ENCODE peak calls at places on chromosome 7, in ten cellular contexts. One of them, this sample, is unnamed.

GRCh38 chr7:4163565-4164203 is 518.4 kb upstream of the FOXK1 start:
- DNase-seq in fibroblast of lung: no peak
- DNase-seq in AG10803: no peak
- DNase-seq in astrocyte of the spinal cord: no peak
- DNase-seq in glutamatergic neuron: no peak
- DNase-seq in Panc1: no peak
- DNase-seq in choroid plexus epithelial cell: no peak
- DNase-seq in A549: no peak
- DNase-seq in cardiac muscle cell: no peak
- DNase-seq in endodermal cell: no peak
- DNase-seq in this sample: no peak

GRCh38 chr7:98286093-98286525 is 4.6 kb downstream of the BRI3 start:
- DNase-seq in fibroblast of lung: peak; percentile 63
- DNase-seq in AG10803: peak; percentile 73
- DNase-seq in astrocyte of the spinal cord: peak; percentile 29
- DNase-seq in glutamatergic neuron: no peak
- DNase-seq in Panc1: no peak
- DNase-seq in choroid plexus epithelial cell: peak; percentile 42
- DNase-seq in A549: no peak
- DNase-seq in cardiac muscle cell: no peak
- DNase-seq in endodermal cell: no peak
- DNase-seq in this sample: no peak

GRCh38 chr7:901388-902154 is 25.2 kb downstream of the GET4 start:
- DNase-seq in fibroblast of lung: peak; percentile 63
- DNase-seq in AG10803: peak; percentile 79
- DNase-seq in astrocyte of the spinal cord: peak; percentile 78
- DNase-seq in glutamatergic neuron: peak; percentile 75
- DNase-seq in Panc1: no peak
- DNase-seq in choroid plexus epithelial cell: peak; percentile 95
- DNase-seq in A549: peak; percentile 79
- DNase-seq in cardiac muscle cell: peak; percentile 86
- DNase-seq in endodermal cell: peak; percentile 99
- DNase-seq in this sample: peak; percentile 71

GRCh38 chr7:50970092-50970491 is 187.4 kb upstream of the GRB10 start:
- DNase-seq in fibroblast of lung: no peak
- DNase-seq in AG10803: no peak
- DNase-seq in astrocyte of the spinal cord: no peak
- DNase-seq in glutamatergic neuron: no peak
- DNase-seq in Panc1: no peak
- DNase-seq in choroid plexus epithelial cell: no peak
- DNase-seq in A549: no peak
- DNase-seq in cardiac muscle cell: no peak
- DNase-seq in endodermal cell: no peak
- DNase-seq in this sample: no peak

GRCh38 chr7:9945882-9946281 is 1027.8 kb upstream of the PHF14 start:
- DNase-seq in fibroblast of lung: peak; percentile 24
- DNase-seq in AG10803: no peak
- DNase-seq in astrocyte of the spinal cord: peak; percentile 6
- DNase-seq in glutamatergic neuron: no peak
- DNase-seq in Panc1: no peak
- DNase-seq in choroid plexus epithelial cell: no peak
- DNase-seq in A549: no peak
- DNase-seq in cardiac muscle cell: no peak
- DNase-seq in endodermal cell: no peak
- DNase-seq in this sample: no peak

GRCh38 chr7:95690367-95690947 is 81.9 kb upstream of the DYNC1I1 start:
- DNase-seq in fibroblast of lung: peak; percentile 38
- DNase-seq in AG10803: peak; percentile 40
- DNase-seq in astrocyte of the spinal cord: peak; percentile 70
- DNase-seq in glutamatergic neuron: no peak
- DNase-seq in Panc1: peak; percentile 54
- DNase-seq in choroid plexus epithelial cell: peak; percentile 70
- DNase-seq in A549: peak; percentile 6
- DNase-seq in cardiac muscle cell: peak; percentile 43
- DNase-seq in endodermal cell: peak; percentile 57
- DNase-seq in this sample: peak; percentile 24

GRCh38 chr7:117834983-117835664 is 38.1 kb downstream of the CTTNBP2 start:
- DNase-seq in fibroblast of lung: no peak
- DNase-seq in AG10803: no peak
- DNase-seq in astrocyte of the spinal cord: no peak
- DNase-seq in glutamatergic neuron: no peak
- DNase-seq in Panc1: no peak
- DNase-seq in choroid plexus epithelial cell: peak; percentile 25
- DNase-seq in A549: no peak
- DNase-seq in cardiac muscle cell: no peak
- DNase-seq in endodermal cell: peak; percentile 54
- DNase-seq in this sample: no peak

GRCh38 chr7:3095046-3095445 is 51.4 kb upstream of the CARD11 start:
- DNase-seq in fibroblast of lung: no peak
- DNase-seq in AG10803: no peak
- DNase-seq in astrocyte of the spinal cord: no peak
- DNase-seq in glutamatergic neuron: no peak
- DNase-seq in Panc1: no peak
- DNase-seq in choroid plexus epithelial cell: no peak
- DNase-seq in A549: no peak
- DNase-seq in cardiac muscle cell: no peak
- DNase-seq in endodermal cell: no peak
- DNase-seq in this sample: no peak

GRCh38 chr7:10721289-10721688 is 252.4 kb upstream of the PHF14 start:
- DNase-seq in fibroblast of lung: no peak
- DNase-seq in AG10803: no peak
- DNase-seq in astrocyte of the spinal cord: no peak
- DNase-seq in glutamatergic neuron: no peak
- DNase-seq in Panc1: no peak
- DNase-seq in choroid plexus epithelial cell: no peak
- DNase-seq in A549: no peak
- DNase-seq in cardiac muscle cell: no peak
- DNase-seq in endodermal cell: no peak
- DNase-seq in this sample: no peak

GRCh38 chr7:96136600-96137239 is 185.2 kb downstream of the SLC25A13 start:
- DNase-seq in fibroblast of lung: no peak
- DNase-seq in AG10803: no peak
- DNase-seq in astrocyte of the spinal cord: no peak
- DNase-seq in glutamatergic neuron: no peak
- DNase-seq in Panc1: no peak
- DNase-seq in choroid plexus epithelial cell: no peak
- DNase-seq in A549: no peak
- DNase-seq in cardiac muscle cell: no peak
- DNase-seq in endodermal cell: no peak
- DNase-seq in this sample: no peak

GRCh38 chr7:109772161-109772560 is 1202.5 kb downstream of the DNAJB9 start:
- DNase-seq in fibroblast of lung: no peak
- DNase-seq in AG10803: no peak
- DNase-seq in astrocyte of the spinal cord: no peak
- DNase-seq in glutamatergic neuron: no peak
- DNase-seq in Panc1: no peak
- DNase-seq in choroid plexus epithelial cell: no peak
- DNase-seq in A549: no peak
- DNase-seq in cardiac muscle cell: no peak
- DNase-seq in endodermal cell: no peak
- DNase-seq in this sample: no peak

GRCh38 chr7:96224682-96225081 is 97.2 kb downstream of the SLC25A13 start:
- DNase-seq in fibroblast of lung: no peak
- DNase-seq in AG10803: no peak
- DNase-seq in astrocyte of the spinal cord: no peak
- DNase-seq in glutamatergic neuron: peak; percentile 17
- DNase-seq in Panc1: no peak
- DNase-seq in choroid plexus epithelial cell: peak; percentile 66
- DNase-seq in A549: no peak
- DNase-seq in cardiac muscle cell: no peak
- DNase-seq in endodermal cell: peak; percentile 73
- DNase-seq in this sample: peak; percentile 42

GRCh38 chr7:122248472-122248871 is 56.1 kb downstream of the FEZF1 start:
- DNase-seq in fibroblast of lung: peak; percentile 20
- DNase-seq in AG10803: no peak
- DNase-seq in astrocyte of the spinal cord: no peak
- DNase-seq in glutamatergic neuron: no peak
- DNase-seq in Panc1: no peak
- DNase-seq in choroid plexus epithelial cell: no peak
- DNase-seq in A549: no peak
- DNase-seq in cardiac muscle cell: no peak
- DNase-seq in endodermal cell: no peak
- DNase-seq in this sample: no peak

GRCh38 chr7:111730476-111731300 is 168.4 kb upstream of the IMMP2L start:
- DNase-seq in fibroblast of lung: peak; percentile 23
- DNase-seq in AG10803: peak; percentile 31
- DNase-seq in astrocyte of the spinal cord: no peak
- DNase-seq in glutamatergic neuron: no peak
- DNase-seq in Panc1: no peak
- DNase-seq in choroid plexus epithelial cell: peak; percentile 64
- DNase-seq in A549: peak; percentile 20
- DNase-seq in cardiac muscle cell: peak; percentile 39
- DNase-seq in endodermal cell: no peak
- DNase-seq in this sample: no peak
- TF ChIP-seq CTCF in fibroblast of lung: peak; percentile 47
- TF ChIP-seq CTCF in AG10803: peak; percentile 59
- TF ChIP-seq CTCF in astrocyte of the spinal cord: peak; percentile 50
- TF ChIP-seq CTCF in glutamatergic neuron: peak; percentile 63
- TF ChIP-seq CTCF in Panc1: peak; percentile 73
- TF ChIP-seq CTCF in choroid plexus epithelial cell: peak; percentile 71
- TF ChIP-seq CTCF in A549: peak; percentile 69
- TF ChIP-seq CTCF in cardiac muscle cell: peak; percentile 46
- TF ChIP-seq CTCF in endodermal cell: peak; percentile 81
- TF ChIP-seq CTCF in this sample: peak; percentile 49

GRCh38 chr7:154794147-154794780 is 208.7 kb downstream of the PAXIP1 start:
- DNase-seq in fibroblast of lung: no peak
- DNase-seq in AG10803: no peak
- DNase-seq in astrocyte of the spinal cord: no peak
- DNase-seq in glutamatergic neuron: no peak
- DNase-seq in Panc1: no peak
- DNase-seq in choroid plexus epithelial cell: no peak
- DNase-seq in A549: no peak
- DNase-seq in cardiac muscle cell: peak; percentile 62
- DNase-seq in endodermal cell: peak; percentile 94
- DNase-seq in this sample: peak; percentile 79
- TF ChIP-seq CTCF in fibroblast of lung: no peak
- TF ChIP-seq CTCF in AG10803: no peak
- TF ChIP-seq CTCF in astrocyte of the spinal cord: no peak
- TF ChIP-seq CTCF in glutamatergic neuron: no peak
- TF ChIP-seq CTCF in Panc1: peak; percentile 60
- TF ChIP-seq CTCF in choroid plexus epithelial cell: no peak
- TF ChIP-seq CTCF in A549: no peak
- TF ChIP-seq CTCF in cardiac muscle cell: no peak
- TF ChIP-seq CTCF in endodermal cell: peak; percentile 88
- TF ChIP-seq CTCF in this sample: peak; percentile 64

GRCh38 chr7:128200376-128200775 is 40.7 kb upstream of the LEP start:
- DNase-seq in fibroblast of lung: no peak
- DNase-seq in AG10803: no peak
- DNase-seq in astrocyte of the spinal cord: no peak
- DNase-seq in glutamatergic neuron: no peak
- DNase-seq in Panc1: no peak
- DNase-seq in choroid plexus epithelial cell: no peak
- DNase-seq in A549: no peak
- DNase-seq in cardiac muscle cell: no peak
- DNase-seq in endodermal cell: no peak
- DNase-seq in this sample: no peak
- TF ChIP-seq CTCF in fibroblast of lung: no peak
- TF ChIP-seq CTCF in AG10803: no peak
- TF ChIP-seq CTCF in astrocyte of the spinal cord: no peak
- TF ChIP-seq CTCF in glutamatergic neuron: no peak
- TF ChIP-seq CTCF in Panc1: no peak
- TF ChIP-seq CTCF in choroid plexus epithelial cell: no peak
- TF ChIP-seq CTCF in A549: no peak
- TF ChIP-seq CTCF in cardiac muscle cell: no peak
- TF ChIP-seq CTCF in endodermal cell: no peak
- TF ChIP-seq CTCF in this sample: no peak

DNA sequence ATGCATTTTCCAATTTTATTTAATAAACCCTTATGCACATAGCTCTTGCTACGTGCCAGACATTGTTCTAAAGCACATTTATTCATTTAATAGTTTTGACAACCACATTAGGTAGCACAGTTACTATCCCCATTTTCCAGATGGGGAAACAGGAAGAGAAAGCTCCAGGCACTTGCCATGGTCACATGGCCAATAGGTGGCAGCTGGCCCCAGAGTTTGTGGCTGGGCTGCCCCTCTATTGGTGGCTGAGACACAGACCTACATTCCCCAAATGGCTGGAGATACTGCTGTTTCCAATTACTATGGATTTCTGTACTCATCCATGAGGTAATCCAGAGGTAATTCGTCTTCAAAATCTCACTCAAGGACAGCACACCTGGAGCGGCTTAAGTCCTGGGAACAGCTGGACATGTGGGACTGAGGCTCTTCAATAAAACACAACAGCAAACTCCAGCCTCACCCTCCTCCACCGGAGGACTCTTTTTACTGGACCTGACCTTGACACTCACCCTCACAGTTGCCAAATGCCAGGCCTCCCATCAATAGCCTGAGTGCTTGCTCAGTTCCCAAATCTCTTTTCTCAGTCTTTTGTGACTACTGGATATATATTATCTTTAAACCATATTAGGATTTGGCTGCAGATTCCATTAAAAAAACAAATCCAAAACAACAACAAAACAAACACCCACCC is 106.1 kb downstream of the CLEC2L start:
- DNase-seq in fibroblast of lung: no peak
- DNase-seq in AG10803: peak; percentile 38
- DNase-seq in astrocyte of the spinal cord: no peak
- DNase-seq in glutamatergic neuron: no peak
- DNase-seq in Panc1: no peak
- DNase-seq in choroid plexus epithelial cell: no peak
- DNase-seq in A549: no peak
- DNase-seq in cardiac muscle cell: no peak
- DNase-seq in endodermal cell: no peak
- DNase-seq in this sample: no peak
- TF ChIP-seq CTCF in fibroblast of lung: no peak
- TF ChIP-seq CTCF in AG10803: no peak
- TF ChIP-seq CTCF in astrocyte of the spinal cord: no peak
- TF ChIP-seq CTCF in glutamatergic neuron: no peak
- TF ChIP-seq CTCF in Panc1: no peak
- TF ChIP-seq CTCF in choroid plexus epithelial cell: no peak
- TF ChIP-seq CTCF in A549: peak; percentile 6
- TF ChIP-seq CTCF in cardiac muscle cell: no peak
- TF ChIP-seq CTCF in endodermal cell: peak; percentile 36
- TF ChIP-seq CTCF in this sample: no peak